ENCODE peak calls at places on chromosomes 2 and 18, in ten cellular contexts. R is cardiac muscle cell, E is psoas muscle, Z is upper lobe of right lung, Q is Karpas-422, X is suprapubic skin, P is right cardiac atrium, D is mesendoderm, K is SJSA1, L is neural progenitor cell. G is an unnamed sample. For H3K4me1, the result is how much of the 10 kb centered on the place peaks cover.

GRCh38 chr2:240965905-240966456 is 32.4 kb upstream of the SNED1 start:
- DNase-seq in P (peak), R (no peak), Q (no peak), K (no peak), D (no peak), L (no peak), X (no peak), E (peak), Z (no peak), G (no peak)

GRCh38 chr2:226701052-226701451 is 98.6 kb downstream of the IRS1 start:
- DNase-seq in P (no peak), Z (no peak), R (peak), X (no peak), L (no peak), Q (no peak), K (peak), E (no peak), D (no peak), G (no peak)

GRCh38 chr2:42974697-42975357 is 182.4 kb upstream of the HAAO start:
- DNase-seq in R (peak), K (peak), L (peak), Q (peak), D (peak), P (peak), X (peak), E (peak), Z (peak), G (peak)

GRCh38 chr2:70641263-70641784 is 87.7 kb upstream of the TGFA start:
- DNase-seq in L (no peak), D (no peak), Z (no peak), E (no peak), P (no peak), K (no peak), X (no peak), R (no peak), Q (no peak), G (no peak)

GRCh38 chr2:38603402-38604265 is 906 bp upstream of the HNRNPLL start:
- DNase-seq in Q (peak), Z (peak), L (peak), K (no peak), P (peak), E (peak), X (peak), R (peak), D (peak), G (peak)

GRCh38 chr2:27587025-27587424 is 4.2 kb downstream of the ZNF512 start:
- DNase-seq in D (no peak), R (no peak), Q (no peak), Z (no peak), L (no peak), K (no peak), P (no peak), X (no peak), E (no peak), G (no peak)

GRCh38 chr18:28063181-28063790 is 113.6 kb downstream of the CDH2 start:
- DNase-seq in K (peak), X (no peak), Z (no peak), L (no peak), P (no peak), E (no peak), Q (no peak), D (peak), R (peak), G (no peak)

GRCh38 chr2:38700881-38701458 is 35.1 kb downstream of the GALM start:
- DNase-seq in P (no peak), X (no peak), L (no peak), K (no peak), Z (no peak), Q (no peak), R (no peak), E (no peak), D (no peak), G (no peak)

GRCh38 chr2:162244559-162245031 is 1.4 kb upstream of the FAP start:
- DNase-seq in L (no peak), K (peak), Z (peak), Q (no peak), E (no peak), D (no peak), P (no peak), R (peak), X (no peak), G (no peak)

GRCh38 chr18:24104486-24104885 is 34.4 kb upstream of the CABYR start:
- DNase-seq in Q (no peak), X (no peak), R (no peak), D (no peak), E (no peak), P (no peak), Z (no peak), K (no peak), L (no peak), G (no peak)

GRCh38 chr2:73085691-73086090 is 14.2 kb upstream of the SFXN5 start:
- DNase-seq in Z (peak), E (peak), Q (peak), D (peak), P (peak), K (peak), X (peak), L (peak), R (peak), G (peak)

DNA sequence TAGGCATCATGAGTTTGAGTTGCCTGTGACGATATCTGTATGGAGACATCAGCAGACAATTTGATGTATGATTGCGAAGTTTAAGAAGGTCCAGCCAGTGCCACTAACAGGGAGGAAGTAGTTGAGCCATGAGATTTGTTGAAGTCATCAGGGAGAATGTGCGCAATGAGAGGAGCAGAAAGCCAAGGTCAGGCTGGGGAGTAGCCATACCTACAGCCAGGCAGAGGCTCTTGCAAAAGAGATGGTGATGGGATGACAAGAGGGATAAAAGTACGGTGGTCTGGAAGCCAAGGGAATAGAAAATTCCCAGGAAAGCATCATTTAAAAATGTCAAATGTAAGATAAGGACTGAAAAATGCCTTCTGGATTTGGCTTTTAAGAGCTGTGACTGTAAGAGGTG is 51.2 kb downstream of the LIMS1 start:
- DNase-seq in L (no peak), K (no peak), E (no peak), Z (no peak), R (peak), Q (no peak), D (no peak), P (no peak), X (no peak), G (no peak)
- H3K4me1 ChIP-seq in L (under half), K (half or more), E (under half), Z (under half), R (under half), Q (under half), D (under half), P (under half), X (under half), G (under half)

DNA sequence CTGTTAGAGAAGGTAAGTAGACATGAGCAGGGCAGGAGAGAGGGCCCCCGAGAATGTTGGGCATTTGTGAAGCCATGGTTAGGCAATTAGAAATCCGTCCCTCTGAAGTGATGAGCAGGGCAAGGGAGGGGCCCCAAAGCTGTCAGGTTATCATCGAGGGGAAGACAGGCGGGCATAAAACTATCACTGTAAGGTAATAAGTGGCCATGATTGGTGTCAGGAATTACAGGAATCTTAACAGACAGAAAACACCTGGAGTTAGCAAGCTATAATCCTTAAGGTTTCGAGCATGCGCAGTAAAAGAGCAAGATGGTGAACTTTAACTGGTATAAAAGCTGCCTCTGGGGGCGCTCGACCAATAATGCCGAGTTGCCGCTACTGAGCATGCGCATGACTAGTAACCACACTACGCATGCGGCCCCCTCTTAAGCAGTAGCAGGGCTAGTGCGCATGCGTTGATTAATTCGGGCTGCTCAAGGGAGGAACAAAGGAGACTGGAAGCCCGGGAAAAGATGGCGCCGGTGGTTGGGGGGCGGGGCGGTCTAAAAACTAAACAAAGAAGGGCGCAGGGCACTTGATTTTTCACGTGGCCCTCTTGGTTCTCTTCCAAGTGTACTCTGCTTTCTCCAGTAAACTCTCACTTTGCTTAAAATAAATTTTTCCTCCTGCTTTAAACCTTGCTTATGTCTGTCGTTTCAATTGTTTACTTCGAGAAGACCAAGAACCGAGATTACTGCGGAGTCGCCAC is 5.5 kb downstream of the XRCC5 start:
- DNase-seq in D (peak), E (peak), X (peak), R (peak), K (peak), Q (peak), P (peak), L (peak), Z (peak), G (peak)
- H3K4me1 ChIP-seq in D (under half), E (under half), X (under half), R (under half), K (under half), Q (half or more), P (under half), L (half or more), Z (under half), G (under half)

DNA sequence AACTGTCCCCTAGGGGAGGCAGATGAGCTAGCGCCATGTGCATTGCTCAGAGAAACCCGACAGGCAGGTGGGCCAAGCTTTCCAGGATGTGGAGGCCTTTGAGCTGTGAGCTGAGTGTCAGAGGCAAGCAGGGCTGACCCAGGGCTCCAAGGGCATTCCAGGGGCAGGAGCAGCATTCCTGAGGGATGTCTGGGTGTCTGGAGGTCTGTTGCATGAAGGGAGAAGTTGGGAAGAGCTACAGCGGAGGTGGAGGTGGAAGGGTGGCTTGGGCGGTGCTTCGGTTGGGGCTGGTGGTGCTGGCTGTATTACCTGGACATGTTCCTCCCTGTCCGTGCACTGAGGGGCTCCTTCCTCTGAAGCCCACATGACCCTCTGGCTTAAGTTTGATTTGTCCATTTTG is 102.8 kb downstream of the RNF144A start:
- DNase-seq in R (no peak), D (peak), E (no peak), Q (no peak), X (no peak), L (no peak), K (no peak), Z (no peak), P (no peak), G (no peak)
- H3K4me1 ChIP-seq in R (under half), D (under half), E (half or more), Q (under half), X (under half), L (under half), K (under half), Z (under half), P (under half), G (under half)

GRCh38 chr18:35073186-35074105 is 32.2 kb downstream of the MAPRE2 start:
- DNase-seq in Z (no peak), L (no peak), E (no peak), R (peak), K (peak), Q (no peak), P (no peak), D (no peak), X (no peak), G (no peak)
- H3K4me1 ChIP-seq in Z (under half), L (under half), E (half or more), R (under half), K (half or more), Q (half or more), P (under half), D (under half), X (under half), G (under half)